ENCODE peak calls at places on chromosomes 2 and 18, in ten cellular contexts. U is activated T-helper 1 cell treated with Interleukin-2 at 50 U/mL for 16 hours; P is RWPE1; V is activated naive CD8-positive, alpha-beta T cell treated with anti-CD3 and anti-CD28 coated beads, Interleukin-2, amount 10 ng/mL, durations not matched to agents 7 days and 5 days; R is cardiac muscle cell; M is GM12864; I is GM19239; G is nucleus accumbens; N is neuronal stem cell; T is pancreas. K is an unnamed sample.

GRCh38 chr2:3598912-3599854 is 4.3 kb downstream of the COLEC11 start:
- DNase-seq in I (no peak), G (no peak), R (no peak), N (no peak), V (no peak), M (no peak), T (no peak), P (no peak), U (no peak), K (no peak)

GRCh38 chr2:117359266-117359970 is 455.1 kb upstream of the DDX18 start:
- DNase-seq in P (no peak), N (no peak), G (no peak), T (no peak), U (no peak), M (no peak), I (no peak), R (no peak), V (no peak), K (peak)

GRCh38 chr2:190355968-190356657 is 12.7 kb downstream of the INPP1 start:
- DNase-seq in U (no peak), G (no peak), N (no peak), R (no peak), I (no peak), M (no peak), T (no peak), P (no peak), V (no peak), K (peak)

GRCh38 chr2:854460-854859 is 96.2 kb upstream of the SNTG2 start:
- DNase-seq in G (no peak), U (no peak), I (peak), T (peak), N (peak), M (no peak), P (no peak), V (no peak), R (peak), K (no peak)

GRCh38 chr18:38886852-38887670 is 1321.5 kb upstream of the CELF4 start:
- DNase-seq in U (no peak), R (peak), M (no peak), V (no peak), G (no peak), N (no peak), I (no peak), P (no peak), T (no peak), K (no peak)

GRCh38 chr2:128440666-128441340 is 122.1 kb upstream of the HS6ST1 start:
- DNase-seq in M (no peak), T (no peak), U (no peak), V (peak), G (no peak), N (no peak), R (no peak), P (no peak), I (no peak), K (no peak)

GRCh38 chr2:227473019-227473461 is 1.1 kb downstream of the AGFG1 start:
- DNase-seq in R (no peak), P (no peak), V (no peak), G (no peak), U (no peak), M (no peak), T (no peak), I (no peak), N (peak), K (peak)

GRCh38 chr2:73075477-73076373 is 4.2 kb upstream of the SFXN5 start:
- DNase-seq in M (no peak), I (no peak), N (no peak), U (no peak), G (peak), R (no peak), T (no peak), P (no peak), V (peak), K (no peak)

GRCh38 chr2:230900336-230900995 is 24.6 kb downstream of the GPR55 start:
- DNase-seq in P (no peak), I (no peak), G (no peak), M (no peak), T (no peak), R (no peak), U (no peak), V (no peak), N (no peak), K (no peak)

GRCh38 chr18:9627642-9628041 is 13.3 kb upstream of the PPP4R1 start:
- DNase-seq in T (no peak), I (no peak), P (no peak), U (no peak), G (no peak), M (no peak), R (no peak), N (no peak), V (no peak), K (no peak)

GRCh38 chr2:25972049-25972823 is 10.1 kb downstream of the KIF3C start:
- DNase-seq in N (no peak), U (no peak), R (no peak), P (no peak), V (no peak), M (no peak), I (no peak), T (no peak), G (no peak), K (no peak)

GRCh38 chr2:42775186-42775585 is 11.3 kb upstream of the OXER1 start:
- DNase-seq in T (no peak), R (no peak), U (no peak), N (no peak), V (no peak), P (no peak), M (no peak), G (no peak), I (no peak), K (no peak)

GRCh38 chr2:150619607-150620330 is 132.3 kb upstream of the RND3 start:
- DNase-seq in P (peak), U (no peak), N (no peak), G (no peak), T (no peak), M (no peak), R (no peak), I (no peak), V (no peak), K (no peak)

K was measured in NCI-H2227 treated with DMSO at 0.1 percent for 48 hours.